ENCODE peak calls at places on chromosomes 5 and 9, in seven cellular contexts. D is esophagus squamous epithelium; R is transverse colon; F is HEK293T; L is NCI-H1694 treated with DMSO at 0.1 percent for 48 hours; V is activated naive CD4-positive, alpha-beta T cell treated with Interleukin-2 at 50 U/mL for 16 hours; A is coronary artery. T is an unnamed sample.
A peak's percentile ranks its signal among the peaks of the same experiment; 100 is the strongest.

GRCh38 chr9:78131969-78132687 is 100.5 kb upstream of the GNAQ start:
- DNase-seq in D (no peak), R (no peak), F (no peak), L (no peak), V (no peak), A (no peak), T (no peak)

GRCh38 chr9:126643945-126644527 is 30.3 kb downstream of the LMX1B start:
- DNase-seq in D (no peak), R (no peak), F (no peak), L (no peak), V (no peak), A (no peak), T (no peak)

GRCh38 chr9:129513856-129514496 is 106.9 kb downstream of the C9orf50 start:
- DNase-seq in D (no peak), R (no peak), F (no peak), L (no peak), V (no peak), A (no peak), T (no peak)

GRCh38 chr5:113434889-113435288 is at the start of gene TSSK1B:
- DNase-seq in D (no peak), R (no peak), F (no peak), L (no peak), V (no peak), A (no peak), T (no peak)

GRCh38 chr5:129853588-129853987 is 50.7 kb upstream of the CHSY3 start:
- DNase-seq in D (no peak), R (no peak), F (no peak), L (no peak), V (no peak), A (no peak), T (no peak)

GRCh38 chr5:114402206-114402605 is 40.3 kb downstream of the KCNN2 start:
- DNase-seq in D (no peak), R (no peak), F (no peak), L (no peak), V (no peak), A (no peak), T (no peak)

GRCh38 chr5:142749321-142749720 is 20.9 kb upstream of the ARHGAP26 start:
- DNase-seq in D (no peak), R (no peak), F (no peak), L (no peak), V (no peak), A (no peak), T (no peak)

GRCh38 chr5:6302684-6303083 is 75.7 kb downstream of the MED10 start:
- DNase-seq in D (no peak), R (no peak), F (no peak), L (no peak), V (no peak), A (no peak), T (no peak)

GRCh38 chr5:109945097-109945678 is 255.5 kb downstream of the MAN2A1 start:
- DNase-seq in D (no peak), R (no peak), F (no peak), L (no peak), V (no peak), A (no peak), T (no peak)

GRCh38 chr9:126430124-126430523 is 103.5 kb downstream of the MVB12B start:
- DNase-seq in D (no peak), R (no peak), F (no peak), L (no peak), V (no peak), A (no peak), T (no peak)

GRCh38 chr5:134738963-134739661 is 764 bp downstream of the CAMLG start:
- DNase-seq in D (no peak), R (peak; percentile 18), F (peak; percentile 48), L (peak; percentile 25), V (peak; percentile 37), A (no peak), T (no peak)

GRCh38 chr9:95516221-95516735 is 493 bp downstream of the PTCH1 start:
- DNase-seq in D (no peak), R (no peak), F (no peak), L (no peak), V (no peak), A (no peak), T (no peak)

GRCh38 chr9:122322553-122322952 is 48.3 kb upstream of the PTGS1 start:
- DNase-seq in D (no peak), R (no peak), F (no peak), L (no peak), V (no peak), A (no peak), T (no peak)

GRCh38 chr5:36733183-36733582 is 126.8 kb downstream of the SLC1A3 start:
- DNase-seq in D (no peak), R (no peak), F (no peak), L (no peak), V (no peak), A (no peak), T (no peak)

GRCh38 chr9:94928696-94929372 is 202.3 kb downstream of the AOPEP start:
- DNase-seq in D (no peak), R (no peak), F (no peak), L (no peak), V (no peak), A (no peak), T (no peak)

GRCh38 chr9:83379045-83379444 is 159.2 kb downstream of the FRMD3 start:
- DNase-seq in D (no peak), R (no peak), F (no peak), L (no peak), V (no peak), A (no peak), T (no peak)

GRCh38 chr5:34039398-34040157 is 3.4 kb downstream of the C1QTNF3 start:
- DNase-seq in D (no peak), R (no peak), F (no peak), L (no peak), V (no peak), A (no peak), T (no peak)

GRCh38 chr5:154141686-154142300 is 48.7 kb upstream of the GALNT10 start:
- DNase-seq in D (no peak), R (no peak), F (peak; percentile 39), L (no peak), V (no peak), A (no peak), T (no peak)

GRCh38 chr9:34994429-34995287 is 5.1 kb downstream of the DNAJB5 start:
- DNase-seq in D (no peak), R (peak; percentile 43), F (peak; percentile 65), L (peak; percentile 48), V (no peak), A (peak; percentile 74), T (no peak)

GRCh38 chr9:134396258-134396742 is 70.0 kb downstream of the RXRA start:
- DNase-seq in D (no peak), R (peak; percentile 51), F (no peak), L (no peak), V (peak; percentile 58), A (no peak), T (no peak)

GRCh38 chr5:36744678-36745659 is 131.6 kb upstream of the NIPBL start:
- DNase-seq in D (no peak), R (peak; percentile 93), F (peak; percentile 85), L (peak; percentile 56), V (peak; percentile 24), A (peak; percentile 74), T (peak; percentile 69)

GRCh38 chr9:35731415-35732184 is 395 bp downstream of the TLN1 start:
- DNase-seq in D (no peak), R (no peak), F (no peak), L (no peak), V (no peak), A (no peak), T (no peak)

GRCh38 chr5:135913713-135914626 is 18.3 kb upstream of the IL9 start:
- DNase-seq in D (no peak), R (no peak), F (no peak), L (no peak), V (no peak), A (no peak), T (no peak)

GRCh38 chr5:159262859-159263568 is at the start of gene UBLCP1:
- DNase-seq in D (peak; percentile 42), R (peak; percentile 85), F (peak; percentile 87), L (peak; percentile 64), V (peak; percentile 83), A (peak; percentile 87), T (peak; percentile 85)

GRCh38 chr5:172782169-172783039 is 11.4 kb upstream of the DUSP1 start:
- DNase-seq in D (no peak), R (peak; percentile 7), F (no peak), L (peak; percentile 75), V (no peak), A (no peak), T (no peak)

GRCh38 chr5:62707539-62707938 is 128.9 kb downstream of the LRRC70 start:
- DNase-seq in D (no peak), R (no peak), F (no peak), L (no peak), V (no peak), A (no peak), T (no peak)

GRCh38 chr9:121281614-121282291 is 13.8 kb downstream of the GSN start:
- DNase-seq in D (peak; percentile 8), R (peak; percentile 94), F (no peak), L (no peak), V (no peak), A (peak; percentile 90), T (peak; percentile 87)